ENCODE peak calls at places on chromosomes 13 and 19, in five cellular contexts. One of them, this sample, is unnamed.

GRCh38 chr13:97211357-97211756 is 10.8 kb upstream of the MBNL2 start:
- DNase-seq in CD8-positive, alpha-beta memory T cell: no peak
- DNase-seq in cerebellum: no peak
- DNase-seq in cardiac fibroblast: no peak
- DNase-seq in GDM1: no peak
- DNase-seq in this sample: no peak

GRCh38 chr13:33369073-33369472 is 83.5 kb upstream of the STARD13 start:
- DNase-seq in GDM1: no peak
- DNase-seq in cardiac fibroblast: no peak
- DNase-seq in CD8-positive, alpha-beta memory T cell: no peak
- DNase-seq in cerebellum: no peak
- DNase-seq in this sample: no peak

GRCh38 chr13:110409581-110409992 is 102.5 kb downstream of the COL4A2 start:
- DNase-seq in CD8-positive, alpha-beta memory T cell: no peak
- DNase-seq in GDM1: no peak
- DNase-seq in cerebellum: no peak
- DNase-seq in cardiac fibroblast: peak
- DNase-seq in this sample: no peak

GRCh38 chr13:74061939-74062595 is 72.1 kb downstream of the KLF12 start:
- DNase-seq in cardiac fibroblast: peak
- DNase-seq in GDM1: no peak
- DNase-seq in CD8-positive, alpha-beta memory T cell: no peak
- DNase-seq in cerebellum: no peak
- DNase-seq in this sample: no peak

GRCh38 chr13:85528578-85529215 is 270.5 kb downstream of the SLITRK6 start:
- DNase-seq in cardiac fibroblast: peak
- DNase-seq in GDM1: no peak
- DNase-seq in cerebellum: no peak
- DNase-seq in CD8-positive, alpha-beta memory T cell: no peak
- DNase-seq in this sample: no peak

GRCh38 chr13:25032160-25032559 is 63.8 kb upstream of the PABPC3 start:
- DNase-seq in cerebellum: no peak
- DNase-seq in GDM1: no peak
- DNase-seq in cardiac fibroblast: no peak
- DNase-seq in CD8-positive, alpha-beta memory T cell: no peak
- DNase-seq in this sample: no peak

GRCh38 chr19:43570174-43570791 is 5.0 kb downstream of the XRCC1 start:
- DNase-seq in cerebellum: no peak
- DNase-seq in GDM1: no peak
- DNase-seq in cardiac fibroblast: no peak
- DNase-seq in CD8-positive, alpha-beta memory T cell: no peak
- DNase-seq in this sample: no peak

GRCh38 chr19:55165952-55166529 is 372 bp downstream of the DNAAF3 start:
- DNase-seq in cardiac fibroblast: peak
- DNase-seq in cerebellum: peak
- DNase-seq in CD8-positive, alpha-beta memory T cell: no peak
- DNase-seq in GDM1: peak
- DNase-seq in this sample: no peak

GRCh38 chr19:55452381-55453325 is 8.8 kb downstream of the ISOC2 start:
- DNase-seq in cerebellum: peak
- DNase-seq in cardiac fibroblast: peak
- DNase-seq in GDM1: peak
- DNase-seq in CD8-positive, alpha-beta memory T cell: peak
- DNase-seq in this sample: peak

GRCh38 chr13:99908129-99908805 is 63.3 kb downstream of the ZIC5 start:
- DNase-seq in cardiac fibroblast: no peak
- DNase-seq in cerebellum: no peak
- DNase-seq in CD8-positive, alpha-beta memory T cell: no peak
- DNase-seq in GDM1: no peak
- DNase-seq in this sample: no peak

GRCh38 chr19:1469200-1469935 is 9.6 kb downstream of the C19orf25 start:
- DNase-seq in cardiac fibroblast: no peak
- DNase-seq in cerebellum: no peak
- DNase-seq in GDM1: no peak
- DNase-seq in CD8-positive, alpha-beta memory T cell: no peak
- DNase-seq in this sample: no peak

GRCh38 chr13:97140611-97141010 is 81.5 kb upstream of the MBNL2 start:
- DNase-seq in CD8-positive, alpha-beta memory T cell: no peak
- DNase-seq in cardiac fibroblast: no peak
- DNase-seq in cerebellum: no peak
- DNase-seq in GDM1: no peak
- DNase-seq in this sample: no peak

GRCh38 chr13:84962849-84963248 is 836.4 kb downstream of the SLITRK6 start:
- DNase-seq in GDM1: no peak
- DNase-seq in cerebellum: no peak
- DNase-seq in cardiac fibroblast: no peak
- DNase-seq in CD8-positive, alpha-beta memory T cell: no peak
- DNase-seq in this sample: no peak

GRCh38 chr13:40508112-40508511 is 158.3 kb downstream of the FOXO1 start:
- DNase-seq in CD8-positive, alpha-beta memory T cell: no peak
- DNase-seq in cerebellum: no peak
- DNase-seq in cardiac fibroblast: peak
- DNase-seq in GDM1: no peak
- DNase-seq in this sample: no peak

GRCh38 chr19:30113182-30113581 is 171.1 kb downstream of the URI1 start:
- DNase-seq in GDM1: no peak
- DNase-seq in CD8-positive, alpha-beta memory T cell: no peak
- DNase-seq in cerebellum: no peak
- DNase-seq in cardiac fibroblast: no peak
- DNase-seq in this sample: no peak

GRCh38 chr13:76968041-76968440 is 19.7 kb downstream of the ACOD1 start:
- DNase-seq in CD8-positive, alpha-beta memory T cell: no peak
- DNase-seq in GDM1: no peak
- DNase-seq in cerebellum: no peak
- DNase-seq in cardiac fibroblast: no peak
- DNase-seq in this sample: no peak

GRCh38 chr13:93477238-93477637 is 250.6 kb downstream of the GPC6 start:
- DNase-seq in CD8-positive, alpha-beta memory T cell: no peak
- DNase-seq in cerebellum: no peak
- DNase-seq in cardiac fibroblast: no peak
- DNase-seq in GDM1: no peak
- DNase-seq in this sample: no peak

GRCh38 chr19:19748249-19748938 is 15.5 kb upstream of the ZNF14 start:
- DNase-seq in cardiac fibroblast: no peak
- DNase-seq in CD8-positive, alpha-beta memory T cell: no peak
- DNase-seq in cerebellum: no peak
- DNase-seq in GDM1: no peak
- DNase-seq in this sample: no peak

This sample was measured in substantia nigra.